ENCODE peak calls at places on chromosomes 2 and 18, in nine cellular contexts. A is H9; S is upper lobe of left lung; B is Panc1; P is right cardiac atrium; E is CD8-positive, alpha-beta T cell; H is uterus; O is PC-3; U is A549. R is an unnamed sample.

GRCh38 chr2:96276787-96277499 is 10.9 kb downstream of the CIAO1 start:
- DNase-seq in U (no peak), O (no peak), S (no peak), B (no peak), E (no peak), A (no peak), H (no peak), P (no peak), R (no peak)

GRCh38 chr18:57859314-57859713 is 56.2 kb upstream of the ATP8B1 start:
- DNase-seq in B (no peak), E (no peak), U (peak; percentile 27), P (no peak), A (peak; percentile 41), S (no peak), O (peak; percentile 45), H (no peak), R (no peak)

GRCh38 chr18:73594749-73595148 is 552.9 kb downstream of the FBXO15 start:
- DNase-seq in S (no peak), H (no peak), B (no peak), P (peak; percentile 37), A (no peak), O (no peak), E (no peak), U (no peak), R (no peak)

GRCh38 chr18:50614838-50615237 is 55.0 kb downstream of the MAPK4 start:
- DNase-seq in P (peak; percentile 57), A (no peak), U (no peak), B (no peak), E (no peak), S (peak; percentile 79), O (no peak), H (no peak), R (no peak)

GRCh38 chr2:145228506-145228905 is 708.6 kb upstream of the ZEB2 start:
- DNase-seq in A (no peak), E (no peak), O (no peak), P (peak; percentile 16), B (no peak), U (no peak), S (no peak), H (no peak), R (no peak)

GRCh38 chr2:1990151-1990589 is 245.9 kb upstream of the PXDN start:
- DNase-seq in A (no peak), S (no peak), B (no peak), O (no peak), E (no peak), H (no peak), U (no peak), P (no peak), R (no peak)

GRCh38 chr18:79250236-79250993 is 145.3 kb upstream of the NFATC1 start:
- DNase-seq in P (no peak), A (no peak), S (no peak), B (no peak), E (no peak), U (no peak), H (no peak), O (no peak), R (no peak)

GRCh38 chr2:191183516-191183915 is 32.7 kb upstream of the STAT4 start:
- DNase-seq in H (no peak), A (no peak), E (no peak), U (no peak), B (no peak), S (no peak), P (no peak), O (no peak), R (no peak)

GRCh38 chr2:98532761-98533160 is 75.6 kb downstream of the COA5 start:
- DNase-seq in P (no peak), U (no peak), B (no peak), A (no peak), O (no peak), S (no peak), E (no peak), H (no peak), R (no peak)

GRCh38 chr18:36613069-36613468 is 215.7 kb downstream of the TPGS2 start:
- DNase-seq in U (no peak), B (no peak), O (no peak), H (no peak), A (no peak), P (no peak), E (no peak), S (no peak), R (no peak)

GRCh38 chr2:240986787-240987411 is 11.5 kb upstream of the SNED1 start:
- DNase-seq in A (no peak), U (no peak), E (no peak), S (peak; percentile 72), P (peak; percentile 79), B (no peak), O (no peak), H (peak; percentile 67), R (no peak)

GRCh38 chr2:60959501-60959900 is 58.0 kb upstream of the PEX13 start:
- DNase-seq in P (no peak), O (no peak), U (no peak), E (no peak), S (no peak), H (no peak), A (no peak), B (no peak), R (no peak)

DNA sequence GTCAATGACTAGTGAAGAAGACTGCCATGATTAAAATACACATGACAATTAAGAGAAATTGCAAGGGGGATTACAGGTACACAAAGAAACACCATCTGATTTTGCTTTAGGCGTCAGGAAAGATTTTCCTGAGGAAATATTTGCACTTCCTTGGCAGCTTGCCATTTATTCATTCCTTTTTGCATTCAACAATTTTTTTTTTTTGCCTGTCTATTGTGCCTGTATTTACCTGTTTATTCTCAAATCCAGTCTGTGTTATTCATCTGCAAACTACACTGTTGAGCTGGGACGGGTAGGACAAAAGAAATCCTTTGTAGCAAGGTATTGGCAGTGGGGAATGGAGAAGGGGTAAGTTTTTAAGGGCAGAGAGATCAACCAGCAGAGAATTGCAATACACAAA is 31.8 kb downstream of the SMAD2 start:
- DNase-seq in A (no peak), H (no peak), B (no peak), P (no peak), O (peak; percentile 28), E (no peak), U (no peak), S (no peak), R (no peak)
- H3K4me1 ChIP-seq in A (peaks cover 3% of the 10 kb centered on the region), H (no peaks in the 10 kb centered on the region), B (peaks cover 14% of the 10 kb centered on the region), P (peaks cover 7% of the 10 kb centered on the region), O (peaks cover 19% of the 10 kb centered on the region), E (peaks cover 31% of the 10 kb centered on the region), U (peaks cover 88% of the 10 kb centered on the region), S (peaks cover 28% of the 10 kb centered on the region), R (no peaks in the 10 kb centered on the region)

GRCh38 chr2:69192176-69192945 is 179.4 kb downstream of the ANTXR1 start:
- DNase-seq in H (no peak), P (no peak), E (no peak), S (no peak), B (no peak), A (no peak), O (no peak), U (no peak), R (no peak)
- H3K4me1 ChIP-seq in H (peaks cover 12% of the 10 kb centered on the region), P (no peaks in the 10 kb centered on the region), E (no peaks in the 10 kb centered on the region), S (no peaks in the 10 kb centered on the region), B (no peaks in the 10 kb centered on the region), A (no peaks in the 10 kb centered on the region), O (no peaks in the 10 kb centered on the region), U (peaks cover 5% of the 10 kb centered on the region), R (no peaks in the 10 kb centered on the region)

GRCh38 chr18:24050916-24051255 is 36.3 kb downstream of the TTC39C start:
- DNase-seq in U (no peak), B (no peak), E (no peak), S (no peak), P (no peak), H (no peak), O (no peak), A (no peak), R (no peak)

GRCh38 chr18:24053211-24053610 is 38.7 kb downstream of the TTC39C start:
- DNase-seq in S (no peak), B (no peak), E (no peak), U (no peak), O (no peak), H (no peak), P (no peak), A (no peak), R (no peak)

GRCh38 chr18:24052053-24052452 is 37.5 kb downstream of the TTC39C start:
- DNase-seq in O (peak; percentile 69), H (no peak), S (no peak), A (no peak), E (no peak), U (peak; percentile 36), P (no peak), B (no peak), R (no peak)

GRCh38 chr18:24049142-24049541 is 34.6 kb downstream of the TTC39C start:
- DNase-seq in O (no peak), E (no peak), U (no peak), H (no peak), S (no peak), P (no peak), B (no peak), A (no peak), R (no peak)

DNA sequence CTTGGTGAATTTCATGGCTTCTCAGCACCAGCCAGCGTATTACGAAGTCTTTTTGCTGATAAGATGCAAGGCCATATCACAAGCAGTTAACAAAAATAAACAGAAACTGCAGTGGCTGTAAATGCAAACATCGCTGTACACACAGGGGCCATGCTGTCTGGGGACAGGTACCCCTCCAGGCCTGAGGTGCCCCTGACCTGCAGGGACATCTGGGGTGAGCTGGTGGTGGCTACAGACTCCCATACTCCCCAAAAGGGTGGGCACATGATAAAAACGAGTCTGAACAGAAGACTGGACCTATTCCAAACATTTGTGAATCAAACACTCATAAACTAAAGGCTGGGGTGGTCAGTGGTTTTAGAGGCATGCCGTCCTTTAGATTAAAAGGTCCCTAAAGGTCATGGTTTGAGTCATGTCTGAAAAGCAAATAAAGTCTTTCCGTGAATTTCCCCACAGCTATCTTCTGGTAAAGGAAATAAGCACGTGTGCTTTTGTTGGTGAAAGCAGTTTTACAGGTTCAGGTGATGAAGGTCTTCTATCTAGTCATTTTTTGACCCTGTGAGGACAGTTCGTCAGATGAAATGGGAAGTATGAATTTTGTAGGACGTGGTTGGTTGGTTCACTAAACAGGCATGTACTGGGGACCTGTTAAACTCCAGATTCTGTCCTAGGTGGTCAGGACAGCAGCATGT is 36.8 kb downstream of the TTC39C start:
- DNase-seq in U (no peak), B (no peak), A (no peak), O (peak; percentile 69), S (no peak), H (no peak), E (no peak), P (no peak), R (no peak)
- H3K4me1 ChIP-seq in U (peaks cover 62% of the 10 kb centered on the region), B (peaks cover 14% of the 10 kb centered on the region), A (peaks cover 3% of the 10 kb centered on the region), O (peaks cover 22% of the 10 kb centered on the region), S (peaks cover 4% of the 10 kb centered on the region), H (no peaks in the 10 kb centered on the region), E (peaks cover 63% of the 10 kb centered on the region), P (no peaks in the 10 kb centered on the region), R (no peaks in the 10 kb centered on the region)

DNA sequence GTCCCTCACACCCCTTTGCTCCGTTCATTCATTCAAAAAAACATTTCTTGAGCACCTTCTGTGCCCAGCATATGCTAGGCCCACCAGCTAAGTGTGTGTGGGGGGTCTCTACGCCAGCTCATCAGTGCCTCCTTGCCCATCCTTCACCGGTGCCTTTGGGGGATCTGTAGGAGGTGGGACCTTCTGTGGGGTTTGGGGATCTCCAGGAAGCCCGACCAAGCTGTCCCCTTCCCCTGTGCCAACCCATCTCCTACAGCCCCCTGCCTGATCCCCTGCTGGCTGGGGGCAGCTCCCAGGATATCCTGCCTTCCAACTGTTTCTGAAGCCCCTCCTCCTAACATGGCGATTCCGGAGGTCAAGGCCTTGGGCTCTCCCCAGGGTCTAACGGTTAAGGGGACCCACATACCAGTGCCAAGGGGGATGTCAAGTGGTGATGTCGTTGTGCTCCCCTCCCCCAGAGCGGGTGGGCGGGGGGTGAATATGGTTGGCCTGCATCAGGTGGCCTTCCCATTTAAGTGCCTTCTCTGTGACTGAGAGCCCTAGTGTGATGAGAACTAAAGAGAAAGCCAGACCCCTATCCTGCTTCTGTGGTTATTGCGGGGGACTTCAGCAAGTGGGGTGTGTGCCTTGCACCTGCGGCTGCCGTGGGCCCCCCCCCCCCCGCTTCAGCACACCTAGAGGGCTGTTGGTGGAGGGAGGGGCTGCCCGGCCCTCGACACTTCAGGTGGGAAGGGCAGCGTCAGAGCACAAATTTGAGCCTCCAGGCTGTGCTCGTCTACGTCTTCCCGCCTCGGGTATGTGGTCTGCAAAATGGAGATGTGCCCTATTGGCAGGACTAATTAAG is 5.9 kb downstream of the CTDSP1 start:
- DNase-seq in U (no peak), S (peak; percentile 34), P (no peak), O (no peak), A (no peak), B (no peak), E (no peak), H (peak; percentile 60), R (no peak)
- H3K4me1 ChIP-seq in U (peaks cover 32% of the 10 kb centered on the region), S (peaks cover 70% of the 10 kb centered on the region), P (peaks cover 6% of the 10 kb centered on the region), O (peaks cover 24% of the 10 kb centered on the region), A (peaks cover 4% of the 10 kb centered on the region), B (peaks cover 55% of the 10 kb centered on the region), E (peaks cover 54% of the 10 kb centered on the region), H (peaks cover 30% of the 10 kb centered on the region), R (peaks cover 31% of the 10 kb centered on the region)